ENCODE peak calls at places on chromosomes 11 and 22, in nine cellular contexts. One of them, this sample, is unnamed.

GRCh38 chr22:31218565-31219262 is 6.6 kb downstream of the LIMK2 start:
- DNase-seq in tibial artery: no peak
- DNase-seq in ascending aorta: no peak
- DNase-seq in pancreas: no peak
- DNase-seq in DND-41: no peak
- DNase-seq in dorsolateral prefrontal cortex: no peak
- DNase-seq in mammary epithelial cell: peak; percentile 45
- DNase-seq in psoas muscle: no peak
- DNase-seq in brain microvascular endothelial cell: no peak
- DNase-seq in this sample: no peak

GRCh38 chr11:106827687-106828086 is 190.6 kb downstream of the GUCY1A2 start:
- DNase-seq in tibial artery: no peak
- DNase-seq in ascending aorta: no peak
- DNase-seq in pancreas: peak; percentile 20
- DNase-seq in DND-41: no peak
- DNase-seq in dorsolateral prefrontal cortex: no peak
- DNase-seq in mammary epithelial cell: no peak
- DNase-seq in psoas muscle: peak; percentile 9
- DNase-seq in brain microvascular endothelial cell: no peak
- DNase-seq in this sample: no peak

GRCh38 chr22:46033256-46034200 is 56.6 kb upstream of the WNT7B start:
- DNase-seq in tibial artery: peak; percentile 53
- DNase-seq in ascending aorta: peak; percentile 46
- DNase-seq in pancreas: no peak
- DNase-seq in DND-41: no peak
- DNase-seq in dorsolateral prefrontal cortex: no peak
- DNase-seq in mammary epithelial cell: no peak
- DNase-seq in psoas muscle: no peak
- DNase-seq in brain microvascular endothelial cell: no peak
- DNase-seq in this sample: no peak

GRCh38 chr11:74018331-74019005 is 9.6 kb upstream of the UCP3 start:
- DNase-seq in tibial artery: peak; percentile 97
- DNase-seq in ascending aorta: peak; percentile 95
- DNase-seq in pancreas: peak; percentile 91
- DNase-seq in DND-41: no peak
- DNase-seq in dorsolateral prefrontal cortex: peak; percentile 56
- DNase-seq in mammary epithelial cell: no peak
- DNase-seq in psoas muscle: peak; percentile 95
- DNase-seq in brain microvascular endothelial cell: peak; percentile 41
- DNase-seq in this sample: no peak

GRCh38 chr11:76672431-76673163 is 2.0 kb upstream of the LRRC32 start:
- DNase-seq in tibial artery: no peak
- DNase-seq in ascending aorta: no peak
- DNase-seq in pancreas: no peak
- DNase-seq in DND-41: peak; percentile 72
- DNase-seq in dorsolateral prefrontal cortex: no peak
- DNase-seq in mammary epithelial cell: no peak
- DNase-seq in psoas muscle: no peak
- DNase-seq in brain microvascular endothelial cell: no peak
- DNase-seq in this sample: peak; percentile 35

GRCh38 chr11:72446929-72447753 is 12.8 kb upstream of the CLPB start:
- DNase-seq in tibial artery: no peak
- DNase-seq in ascending aorta: no peak
- DNase-seq in pancreas: no peak
- DNase-seq in DND-41: no peak
- DNase-seq in dorsolateral prefrontal cortex: no peak
- DNase-seq in mammary epithelial cell: peak; percentile 61
- DNase-seq in psoas muscle: no peak
- DNase-seq in brain microvascular endothelial cell: peak; percentile 55
- DNase-seq in this sample: no peak

GRCh38 chr11:114080219-114080618 is 20.7 kb downstream of the ZBTB16 start:
- DNase-seq in tibial artery: no peak
- DNase-seq in ascending aorta: no peak
- DNase-seq in pancreas: no peak
- DNase-seq in DND-41: no peak
- DNase-seq in dorsolateral prefrontal cortex: no peak
- DNase-seq in mammary epithelial cell: no peak
- DNase-seq in psoas muscle: no peak
- DNase-seq in brain microvascular endothelial cell: no peak
- DNase-seq in this sample: no peak

GRCh38 chr22:37932821-37933578 is 20.4 kb downstream of the C22orf23 start:
- DNase-seq in tibial artery: peak; percentile 75
- DNase-seq in ascending aorta: no peak
- DNase-seq in pancreas: no peak
- DNase-seq in DND-41: no peak
- DNase-seq in dorsolateral prefrontal cortex: no peak
- DNase-seq in mammary epithelial cell: peak; percentile 24
- DNase-seq in psoas muscle: no peak
- DNase-seq in brain microvascular endothelial cell: no peak
- DNase-seq in this sample: no peak

GRCh38 chr11:118176400-118177134 is at the start of gene SCN2B:
- DNase-seq in tibial artery: no peak
- DNase-seq in ascending aorta: no peak
- DNase-seq in pancreas: no peak
- DNase-seq in DND-41: no peak
- DNase-seq in dorsolateral prefrontal cortex: no peak
- DNase-seq in mammary epithelial cell: no peak
- DNase-seq in psoas muscle: no peak
- DNase-seq in brain microvascular endothelial cell: no peak
- DNase-seq in this sample: no peak

GRCh38 chr22:33328789-33329296 is 270.7 kb upstream of the SYN3 start:
- DNase-seq in tibial artery: no peak
- DNase-seq in ascending aorta: no peak
- DNase-seq in pancreas: no peak
- DNase-seq in DND-41: no peak
- DNase-seq in dorsolateral prefrontal cortex: no peak
- DNase-seq in mammary epithelial cell: peak; percentile 87
- DNase-seq in psoas muscle: no peak
- DNase-seq in brain microvascular endothelial cell: peak; percentile 96
- DNase-seq in this sample: no peak

GRCh38 chr11:1841511-1842148 is 2.8 kb downstream of the TNNI2 start:
- DNase-seq in tibial artery: no peak
- DNase-seq in ascending aorta: no peak
- DNase-seq in pancreas: peak; percentile 79
- DNase-seq in DND-41: no peak
- DNase-seq in dorsolateral prefrontal cortex: no peak
- DNase-seq in mammary epithelial cell: no peak
- DNase-seq in psoas muscle: peak; percentile 12
- DNase-seq in brain microvascular endothelial cell: no peak
- DNase-seq in this sample: no peak

GRCh38 chr11:33699515-33700424 is 856 bp downstream of the C11orf91 start:
- DNase-seq in tibial artery: no peak
- DNase-seq in ascending aorta: peak; percentile 66
- DNase-seq in pancreas: peak; percentile 85
- DNase-seq in DND-41: no peak
- DNase-seq in dorsolateral prefrontal cortex: no peak
- DNase-seq in mammary epithelial cell: peak; percentile 11
- DNase-seq in psoas muscle: peak; percentile 56
- DNase-seq in brain microvascular endothelial cell: no peak
- DNase-seq in this sample: no peak

GRCh38 chr11:112612283-112612849 is 348.9 kb upstream of the NCAM1 start:
- DNase-seq in tibial artery: no peak
- DNase-seq in ascending aorta: no peak
- DNase-seq in pancreas: no peak
- DNase-seq in DND-41: no peak
- DNase-seq in dorsolateral prefrontal cortex: no peak
- DNase-seq in mammary epithelial cell: peak; percentile 29
- DNase-seq in psoas muscle: no peak
- DNase-seq in brain microvascular endothelial cell: no peak
- DNase-seq in this sample: no peak

GRCh38 chr11:68958211-68958610 is 22.6 kb downstream of the MRGPRD start:
- DNase-seq in tibial artery: no peak
- DNase-seq in ascending aorta: no peak
- DNase-seq in pancreas: no peak
- DNase-seq in DND-41: no peak
- DNase-seq in dorsolateral prefrontal cortex: no peak
- DNase-seq in mammary epithelial cell: no peak
- DNase-seq in psoas muscle: no peak
- DNase-seq in brain microvascular endothelial cell: no peak
- DNase-seq in this sample: no peak

GRCh38 chr11:9738126-9738525 is 74.2 kb downstream of the SWAP70 start:
- DNase-seq in tibial artery: no peak
- DNase-seq in ascending aorta: no peak
- DNase-seq in pancreas: no peak
- DNase-seq in DND-41: no peak
- DNase-seq in dorsolateral prefrontal cortex: no peak
- DNase-seq in mammary epithelial cell: no peak
- DNase-seq in psoas muscle: no peak
- DNase-seq in brain microvascular endothelial cell: no peak
- DNase-seq in this sample: no peak

GRCh38 chr11:16610738-16611388 is 127.6 kb upstream of the C11orf58 start:
- DNase-seq in tibial artery: no peak
- DNase-seq in ascending aorta: no peak
- DNase-seq in pancreas: peak; percentile 43
- DNase-seq in DND-41: no peak
- DNase-seq in dorsolateral prefrontal cortex: no peak
- DNase-seq in mammary epithelial cell: no peak
- DNase-seq in psoas muscle: no peak
- DNase-seq in brain microvascular endothelial cell: no peak
- DNase-seq in this sample: no peak

GRCh38 chr11:96744697-96745096 is 354.9 kb downstream of the JRKL start:
- DNase-seq in tibial artery: no peak
- DNase-seq in ascending aorta: no peak
- DNase-seq in pancreas: no peak
- DNase-seq in DND-41: no peak
- DNase-seq in dorsolateral prefrontal cortex: no peak
- DNase-seq in mammary epithelial cell: no peak
- DNase-seq in psoas muscle: no peak
- DNase-seq in brain microvascular endothelial cell: no peak
- DNase-seq in this sample: no peak

GRCh38 chr11:59992420-59992819 is 24.6 kb upstream of the OOSP4B start:
- DNase-seq in tibial artery: no peak
- DNase-seq in ascending aorta: no peak
- DNase-seq in pancreas: no peak
- DNase-seq in DND-41: no peak
- DNase-seq in dorsolateral prefrontal cortex: no peak
- DNase-seq in mammary epithelial cell: no peak
- DNase-seq in psoas muscle: no peak
- DNase-seq in brain microvascular endothelial cell: no peak
- DNase-seq in this sample: no peak

GRCh38 chr11:128484172-128484571 is 103.2 kb downstream of the ETS1 start:
- DNase-seq in tibial artery: no peak
- DNase-seq in ascending aorta: no peak
- DNase-seq in pancreas: no peak
- DNase-seq in DND-41: no peak
- DNase-seq in dorsolateral prefrontal cortex: no peak
- DNase-seq in mammary epithelial cell: no peak
- DNase-seq in psoas muscle: no peak
- DNase-seq in brain microvascular endothelial cell: no peak
- DNase-seq in this sample: no peak
- TF ChIP-seq CTCF in tibial artery: no peak
- TF ChIP-seq CTCF in ascending aorta: no peak
- TF ChIP-seq CTCF in pancreas: peak; percentile 15
- TF ChIP-seq CTCF in DND-41: no peak
- TF ChIP-seq CTCF in dorsolateral prefrontal cortex: peak; percentile 42
- TF ChIP-seq CTCF in mammary epithelial cell: no peak
- TF ChIP-seq CTCF in psoas muscle: no peak
- TF ChIP-seq CTCF in brain microvascular endothelial cell: peak; percentile 17
- TF ChIP-seq CTCF in this sample: no peak

GRCh38 chr22:41922336-41922735 is 4.3 kb downstream of the TNFRSF13C start:
- DNase-seq in tibial artery: no peak
- DNase-seq in ascending aorta: no peak
- DNase-seq in pancreas: no peak
- DNase-seq in DND-41: no peak
- DNase-seq in dorsolateral prefrontal cortex: no peak
- DNase-seq in mammary epithelial cell: no peak
- DNase-seq in psoas muscle: no peak
- DNase-seq in brain microvascular endothelial cell: no peak
- DNase-seq in this sample: no peak
- H3K27me3 ChIP-seq in tibial artery: no peaks in the 10 kb centered on the region
- H3K27me3 ChIP-seq in ascending aorta: peaks cover 15% of the 10 kb centered on the region
- H3K27me3 ChIP-seq in pancreas: no peaks in the 10 kb centered on the region
- H3K27me3 ChIP-seq in DND-41: no peaks in the 10 kb centered on the region
- H3K27me3 ChIP-seq in dorsolateral prefrontal cortex: peaks cover 8% of the 10 kb centered on the region
- H3K27me3 ChIP-seq in mammary epithelial cell: peaks cover 4% of the 10 kb centered on the region
- H3K27me3 ChIP-seq in psoas muscle: peaks cover 16% of the 10 kb centered on the region
- H3K27me3 ChIP-seq in brain microvascular endothelial cell: peaks cover 7% of the 10 kb centered on the region
- H3K27me3 ChIP-seq in this sample: no peaks in the 10 kb centered on the region

DNA sequence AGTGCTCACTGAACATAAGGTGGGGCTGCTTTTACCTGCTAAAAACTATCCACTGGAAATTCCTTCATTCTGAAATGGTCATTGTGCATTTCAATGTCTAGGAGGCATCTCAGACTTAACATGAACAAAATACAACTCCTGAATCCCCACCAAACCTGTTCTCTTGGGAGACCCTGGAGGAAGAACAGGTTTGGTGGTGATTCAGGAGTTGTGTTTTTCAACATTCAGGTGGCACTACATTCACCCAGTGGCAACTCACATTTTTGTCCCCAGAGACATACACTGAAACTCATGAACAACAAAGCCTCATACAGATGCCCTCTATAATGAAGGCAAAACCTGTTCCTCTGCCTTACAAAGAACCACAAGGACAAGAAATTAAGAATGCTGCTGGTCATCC is 64.3 kb upstream of the CYP2D6 start:
- DNase-seq in tibial artery: no peak
- DNase-seq in ascending aorta: no peak
- DNase-seq in pancreas: no peak
- DNase-seq in DND-41: no peak
- DNase-seq in dorsolateral prefrontal cortex: no peak
- DNase-seq in mammary epithelial cell: peak; percentile 9
- DNase-seq in psoas muscle: no peak
- DNase-seq in brain microvascular endothelial cell: no peak
- DNase-seq in this sample: no peak
- TF ChIP-seq CTCF in tibial artery: no peak
- TF ChIP-seq CTCF in ascending aorta: no peak
- TF ChIP-seq CTCF in pancreas: no peak
- TF ChIP-seq CTCF in DND-41: no peak
- TF ChIP-seq CTCF in dorsolateral prefrontal cortex: no peak
- TF ChIP-seq CTCF in mammary epithelial cell: no peak
- TF ChIP-seq CTCF in psoas muscle: no peak
- TF ChIP-seq CTCF in brain microvascular endothelial cell: no peak
- TF ChIP-seq CTCF in this sample: no peak

GRCh38 chr11:61728066-61728939 is 24.1 kb upstream of the MYRF start:
- DNase-seq in tibial artery: no peak
- DNase-seq in ascending aorta: no peak
- DNase-seq in pancreas: no peak
- DNase-seq in DND-41: no peak
- DNase-seq in dorsolateral prefrontal cortex: no peak
- DNase-seq in mammary epithelial cell: no peak
- DNase-seq in psoas muscle: no peak
- DNase-seq in brain microvascular endothelial cell: no peak
- DNase-seq in this sample: no peak

GRCh38 chr11:61726775-61727174 is 25.7 kb upstream of the MYRF start:
- DNase-seq in tibial artery: no peak
- DNase-seq in ascending aorta: no peak
- DNase-seq in pancreas: no peak
- DNase-seq in DND-41: no peak
- DNase-seq in dorsolateral prefrontal cortex: no peak
- DNase-seq in mammary epithelial cell: no peak
- DNase-seq in psoas muscle: no peak
- DNase-seq in brain microvascular endothelial cell: no peak
- DNase-seq in this sample: no peak

GRCh38 chr11:61727401-61727811 is 25.0 kb upstream of the MYRF start:
- DNase-seq in tibial artery: no peak
- DNase-seq in ascending aorta: no peak
- DNase-seq in pancreas: no peak
- DNase-seq in DND-41: no peak
- DNase-seq in dorsolateral prefrontal cortex: no peak
- DNase-seq in mammary epithelial cell: no peak
- DNase-seq in psoas muscle: no peak
- DNase-seq in brain microvascular endothelial cell: no peak
- DNase-seq in this sample: no peak

GRCh38 chr11:61730222-61730994 is 22.0 kb upstream of the MYRF start:
- DNase-seq in tibial artery: no peak
- DNase-seq in ascending aorta: no peak
- DNase-seq in pancreas: peak; percentile 75
- DNase-seq in DND-41: no peak
- DNase-seq in dorsolateral prefrontal cortex: no peak
- DNase-seq in mammary epithelial cell: peak; percentile 95
- DNase-seq in psoas muscle: no peak
- DNase-seq in brain microvascular endothelial cell: no peak
- DNase-seq in this sample: no peak

GRCh38 chr11:61728940-61729219 is 23.6 kb upstream of the MYRF start:
- DNase-seq in tibial artery: no peak
- DNase-seq in ascending aorta: no peak
- DNase-seq in pancreas: no peak
- DNase-seq in DND-41: no peak
- DNase-seq in dorsolateral prefrontal cortex: no peak
- DNase-seq in mammary epithelial cell: peak; percentile 77
- DNase-seq in psoas muscle: no peak
- DNase-seq in brain microvascular endothelial cell: peak; percentile 39
- DNase-seq in this sample: no peak
- H3K27me3 ChIP-seq in tibial artery: no peaks in the 10 kb centered on the region
- H3K27me3 ChIP-seq in ascending aorta: no peaks in the 10 kb centered on the region
- H3K27me3 ChIP-seq in pancreas: no peaks in the 10 kb centered on the region
- H3K27me3 ChIP-seq in DND-41: peaks cover 16% of the 10 kb centered on the region
- H3K27me3 ChIP-seq in dorsolateral prefrontal cortex: no peaks in the 10 kb centered on the region
- H3K27me3 ChIP-seq in mammary epithelial cell: no peaks in the 10 kb centered on the region
- H3K27me3 ChIP-seq in psoas muscle: no peaks in the 10 kb centered on the region
- H3K27me3 ChIP-seq in brain microvascular endothelial cell: no peaks in the 10 kb centered on the region
- H3K27me3 ChIP-seq in this sample: no peaks in the 10 kb centered on the region

This sample was measured in CD4-positive, alpha-beta T cell.